ENCODE peak calls at places on chromosomes 4 and X, in seven cellular contexts. One of them, this sample, is unnamed.

GRCh38 chrX:23317799-23318724 is 16.6 kb upstream of the PTCHD1 start:
- DNase-seq in left ventricle myocardium inferior: no peak
- DNase-seq in activated B cell treated with CpG ODN at 0.5 μM for 24 hours: no peak
- DNase-seq in mammary epithelial cell: no peak
- DNase-seq in astrocyte of the spinal cord: no peak
- DNase-seq in HCT116: no peak
- DNase-seq in astrocyte of the cerebellum: no peak
- DNase-seq in this sample: no peak

GRCh38 chr4:88573995-88574394 is 18.3 kb upstream of the HERC3 start:
- DNase-seq in left ventricle myocardium inferior: no peak
- DNase-seq in mammary epithelial cell: no peak
- DNase-seq in astrocyte of the spinal cord: peak
- DNase-seq in activated B cell treated with CpG ODN at 0.5 μM for 24 hours: no peak
- DNase-seq in HCT116: peak
- DNase-seq in astrocyte of the cerebellum: no peak
- DNase-seq in this sample: no peak

GRCh38 chr4:54428940-54429339 is 199.8 kb downstream of the PDGFRA start:
- DNase-seq in activated B cell treated with CpG ODN at 0.5 μM for 24 hours: no peak
- DNase-seq in mammary epithelial cell: no peak
- DNase-seq in left ventricle myocardium inferior: no peak
- DNase-seq in astrocyte of the cerebellum: no peak
- DNase-seq in HCT116: no peak
- DNase-seq in astrocyte of the spinal cord: no peak
- DNase-seq in this sample: no peak

GRCh38 chr4:185541251-185541671 is 6.0 kb upstream of the PDLIM3 start:
- DNase-seq in astrocyte of the cerebellum: peak
- DNase-seq in left ventricle myocardium inferior: peak
- DNase-seq in astrocyte of the spinal cord: peak
- DNase-seq in activated B cell treated with CpG ODN at 0.5 μM for 24 hours: no peak
- DNase-seq in mammary epithelial cell: no peak
- DNase-seq in HCT116: no peak
- DNase-seq in this sample: peak

GRCh38 chr4:8198206-8198905 is 734 bp upstream of the SH3TC1 start:
- DNase-seq in astrocyte of the spinal cord: no peak
- DNase-seq in left ventricle myocardium inferior: no peak
- DNase-seq in astrocyte of the cerebellum: no peak
- DNase-seq in activated B cell treated with CpG ODN at 0.5 μM for 24 hours: no peak
- DNase-seq in mammary epithelial cell: peak
- DNase-seq in HCT116: no peak
- DNase-seq in this sample: no peak

GRCh38 chr4:38150766-38151165 is 190.6 kb downstream of the PTTG2 start:
- DNase-seq in left ventricle myocardium inferior: no peak
- DNase-seq in astrocyte of the spinal cord: no peak
- DNase-seq in astrocyte of the cerebellum: no peak
- DNase-seq in HCT116: no peak
- DNase-seq in mammary epithelial cell: no peak
- DNase-seq in activated B cell treated with CpG ODN at 0.5 μM for 24 hours: no peak
- DNase-seq in this sample: no peak

GRCh38 chr4:147160908-147161513 is 215.3 kb upstream of the TTC29 start:
- DNase-seq in astrocyte of the cerebellum: peak
- DNase-seq in HCT116: peak
- DNase-seq in astrocyte of the spinal cord: peak
- DNase-seq in activated B cell treated with CpG ODN at 0.5 μM for 24 hours: no peak
- DNase-seq in mammary epithelial cell: peak
- DNase-seq in left ventricle myocardium inferior: no peak
- DNase-seq in this sample: no peak

GRCh38 chrX:139831689-139832456 is 101.0 kb downstream of the ATP11C start:
- DNase-seq in activated B cell treated with CpG ODN at 0.5 μM for 24 hours: no peak
- DNase-seq in mammary epithelial cell: peak
- DNase-seq in astrocyte of the cerebellum: peak
- DNase-seq in astrocyte of the spinal cord: peak
- DNase-seq in HCT116: no peak
- DNase-seq in left ventricle myocardium inferior: no peak
- DNase-seq in this sample: peak

GRCh38 chr4:117370944-117371665 is 285.7 kb upstream of the TRAM1L1 start:
- DNase-seq in activated B cell treated with CpG ODN at 0.5 μM for 24 hours: no peak
- DNase-seq in astrocyte of the cerebellum: no peak
- DNase-seq in mammary epithelial cell: no peak
- DNase-seq in astrocyte of the spinal cord: no peak
- DNase-seq in left ventricle myocardium inferior: no peak
- DNase-seq in HCT116: no peak
- DNase-seq in this sample: no peak

GRCh38 chr4:47525154-47525819 is 40.2 kb downstream of the ATP10D start:
- DNase-seq in HCT116: peak
- DNase-seq in mammary epithelial cell: peak
- DNase-seq in astrocyte of the spinal cord: peak
- DNase-seq in left ventricle myocardium inferior: no peak
- DNase-seq in activated B cell treated with CpG ODN at 0.5 μM for 24 hours: no peak
- DNase-seq in astrocyte of the cerebellum: peak
- DNase-seq in this sample: peak

GRCh38 chr4:106095408-106095807 is 200.1 kb downstream of the NPNT start:
- DNase-seq in astrocyte of the cerebellum: no peak
- DNase-seq in HCT116: no peak
- DNase-seq in astrocyte of the spinal cord: peak
- DNase-seq in left ventricle myocardium inferior: no peak
- DNase-seq in activated B cell treated with CpG ODN at 0.5 μM for 24 hours: no peak
- DNase-seq in mammary epithelial cell: no peak
- DNase-seq in this sample: no peak

GRCh38 chr4:10204401-10205058 is 87.9 kb upstream of the WDR1 start:
- DNase-seq in left ventricle myocardium inferior: peak
- DNase-seq in mammary epithelial cell: no peak
- DNase-seq in activated B cell treated with CpG ODN at 0.5 μM for 24 hours: no peak
- DNase-seq in HCT116: no peak
- DNase-seq in astrocyte of the cerebellum: no peak
- DNase-seq in astrocyte of the spinal cord: no peak
- DNase-seq in this sample: peak

GRCh38 chrX:19563746-19564145 is 48.4 kb upstream of the MAP3K15 start:
- DNase-seq in astrocyte of the cerebellum: no peak
- DNase-seq in left ventricle myocardium inferior: no peak
- DNase-seq in activated B cell treated with CpG ODN at 0.5 μM for 24 hours: no peak
- DNase-seq in mammary epithelial cell: no peak
- DNase-seq in HCT116: no peak
- DNase-seq in astrocyte of the spinal cord: no peak
- DNase-seq in this sample: no peak

GRCh38 chr4:7823416-7823824 is 116.2 kb downstream of the AFAP1 start:
- DNase-seq in astrocyte of the spinal cord: no peak
- DNase-seq in activated B cell treated with CpG ODN at 0.5 μM for 24 hours: no peak
- DNase-seq in mammary epithelial cell: no peak
- DNase-seq in HCT116: no peak
- DNase-seq in left ventricle myocardium inferior: peak
- DNase-seq in astrocyte of the cerebellum: no peak
- DNase-seq in this sample: peak

GRCh38 chrX:133868687-133869086 is 116.7 kb downstream of the GPC3 start:
- DNase-seq in mammary epithelial cell: no peak
- DNase-seq in HCT116: no peak
- DNase-seq in left ventricle myocardium inferior: no peak
- DNase-seq in astrocyte of the spinal cord: no peak
- DNase-seq in activated B cell treated with CpG ODN at 0.5 μM for 24 hours: no peak
- DNase-seq in astrocyte of the cerebellum: no peak
- DNase-seq in this sample: no peak

GRCh38 chr4:47619691-47620090 is 134.6 kb downstream of the ATP10D start:
- DNase-seq in HCT116: no peak
- DNase-seq in activated B cell treated with CpG ODN at 0.5 μM for 24 hours: no peak
- DNase-seq in left ventricle myocardium inferior: no peak
- DNase-seq in astrocyte of the cerebellum: no peak
- DNase-seq in mammary epithelial cell: no peak
- DNase-seq in astrocyte of the spinal cord: no peak
- DNase-seq in this sample: no peak

GRCh38 chr4:102500371-102501175 is 586 bp upstream of the NFKB1 start:
- DNase-seq in left ventricle myocardium inferior: peak
- DNase-seq in HCT116: no peak
- DNase-seq in astrocyte of the cerebellum: no peak
- DNase-seq in mammary epithelial cell: peak
- DNase-seq in activated B cell treated with CpG ODN at 0.5 μM for 24 hours: no peak
- DNase-seq in astrocyte of the spinal cord: peak
- DNase-seq in this sample: peak

GRCh38 chrX:141341341-141341740 is 99.0 kb upstream of the SPANXC start:
- DNase-seq in mammary epithelial cell: peak
- DNase-seq in HCT116: no peak
- DNase-seq in activated B cell treated with CpG ODN at 0.5 μM for 24 hours: no peak
- DNase-seq in left ventricle myocardium inferior: no peak
- DNase-seq in astrocyte of the spinal cord: peak
- DNase-seq in astrocyte of the cerebellum: peak
- DNase-seq in this sample: no peak

GRCh38 chr4:188400456-188400855 is 261.2 kb downstream of the TRIML1 start:
- DNase-seq in astrocyte of the cerebellum: no peak
- DNase-seq in mammary epithelial cell: peak
- DNase-seq in HCT116: no peak
- DNase-seq in astrocyte of the spinal cord: no peak
- DNase-seq in activated B cell treated with CpG ODN at 0.5 μM for 24 hours: no peak
- DNase-seq in left ventricle myocardium inferior: no peak
- DNase-seq in this sample: no peak

DNA sequence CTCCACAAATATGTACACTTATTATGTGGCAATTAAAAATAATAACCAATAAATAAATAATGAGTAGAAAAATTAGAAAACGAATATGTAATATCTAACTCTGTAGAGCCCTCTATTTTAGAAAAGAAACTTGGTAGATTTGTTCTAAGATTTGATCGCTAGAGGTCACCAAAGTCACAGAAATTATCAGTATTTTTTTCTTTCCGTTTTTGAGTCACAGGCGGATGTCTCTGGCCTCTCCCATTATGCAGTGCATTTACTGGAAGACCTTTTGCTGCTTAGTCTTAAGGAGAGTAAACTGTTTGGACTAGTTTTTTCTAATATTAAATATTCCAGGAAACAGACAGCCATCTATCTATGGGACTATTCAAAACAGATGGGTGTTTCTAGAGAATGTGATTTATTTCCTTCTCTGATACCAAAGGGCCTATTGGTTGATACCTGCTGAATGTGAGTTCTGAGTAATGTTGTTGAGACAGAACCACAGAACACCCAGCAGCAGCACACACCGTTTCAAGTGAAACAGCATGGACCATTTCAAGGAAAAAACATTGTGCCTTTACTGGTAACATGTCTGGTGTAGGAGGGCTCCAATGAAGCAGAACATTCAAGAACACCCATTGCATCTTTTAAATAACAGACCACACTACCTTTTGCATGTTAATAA is 34.0 kb upstream of the GYPA start:
- DNase-seq in activated B cell treated with CpG ODN at 0.5 μM for 24 hours: no peak
- DNase-seq in astrocyte of the spinal cord: peak
- DNase-seq in astrocyte of the cerebellum: peak
- DNase-seq in mammary epithelial cell: peak
- DNase-seq in left ventricle myocardium inferior: no peak
- DNase-seq in HCT116: peak
- DNase-seq in this sample: no peak
- TF ChIP-seq CTCF in activated B cell treated with CpG ODN at 0.5 μM for 24 hours: no peak
- TF ChIP-seq CTCF in astrocyte of the spinal cord: peak
- TF ChIP-seq CTCF in astrocyte of the cerebellum: no peak
- TF ChIP-seq CTCF in mammary epithelial cell: peak
- TF ChIP-seq CTCF in left ventricle myocardium inferior: peak
- TF ChIP-seq CTCF in HCT116: peak
- TF ChIP-seq CTCF in this sample: peak

GRCh38 chr4:3040447-3041191 is 33.7 kb downstream of the HTT-AS start:
- DNase-seq in mammary epithelial cell: no peak
- DNase-seq in astrocyte of the spinal cord: no peak
- DNase-seq in activated B cell treated with CpG ODN at 0.5 μM for 24 hours: no peak
- DNase-seq in astrocyte of the cerebellum: no peak
- DNase-seq in left ventricle myocardium inferior: no peak
- DNase-seq in HCT116: no peak
- DNase-seq in this sample: no peak

GRCh38 chr4:3043272-3044020 is 30.9 kb downstream of the HTT-AS start:
- DNase-seq in left ventricle myocardium inferior: no peak
- DNase-seq in activated B cell treated with CpG ODN at 0.5 μM for 24 hours: no peak
- DNase-seq in HCT116: no peak
- DNase-seq in astrocyte of the spinal cord: no peak
- DNase-seq in mammary epithelial cell: no peak
- DNase-seq in astrocyte of the cerebellum: no peak
- DNase-seq in this sample: no peak

GRCh38 chr4:3039706-3040366 is 34.5 kb downstream of the HTT-AS start:
- DNase-seq in left ventricle myocardium inferior: no peak
- DNase-seq in astrocyte of the spinal cord: no peak
- DNase-seq in HCT116: no peak
- DNase-seq in activated B cell treated with CpG ODN at 0.5 μM for 24 hours: no peak
- DNase-seq in astrocyte of the cerebellum: no peak
- DNase-seq in mammary epithelial cell: no peak
- DNase-seq in this sample: no peak

GRCh38 chr4:3042226-3042625 is 32.1 kb downstream of the HTT-AS start:
- DNase-seq in activated B cell treated with CpG ODN at 0.5 μM for 24 hours: no peak
- DNase-seq in astrocyte of the spinal cord: no peak
- DNase-seq in HCT116: no peak
- DNase-seq in astrocyte of the cerebellum: no peak
- DNase-seq in mammary epithelial cell: no peak
- DNase-seq in left ventricle myocardium inferior: no peak
- DNase-seq in this sample: no peak

DNA sequence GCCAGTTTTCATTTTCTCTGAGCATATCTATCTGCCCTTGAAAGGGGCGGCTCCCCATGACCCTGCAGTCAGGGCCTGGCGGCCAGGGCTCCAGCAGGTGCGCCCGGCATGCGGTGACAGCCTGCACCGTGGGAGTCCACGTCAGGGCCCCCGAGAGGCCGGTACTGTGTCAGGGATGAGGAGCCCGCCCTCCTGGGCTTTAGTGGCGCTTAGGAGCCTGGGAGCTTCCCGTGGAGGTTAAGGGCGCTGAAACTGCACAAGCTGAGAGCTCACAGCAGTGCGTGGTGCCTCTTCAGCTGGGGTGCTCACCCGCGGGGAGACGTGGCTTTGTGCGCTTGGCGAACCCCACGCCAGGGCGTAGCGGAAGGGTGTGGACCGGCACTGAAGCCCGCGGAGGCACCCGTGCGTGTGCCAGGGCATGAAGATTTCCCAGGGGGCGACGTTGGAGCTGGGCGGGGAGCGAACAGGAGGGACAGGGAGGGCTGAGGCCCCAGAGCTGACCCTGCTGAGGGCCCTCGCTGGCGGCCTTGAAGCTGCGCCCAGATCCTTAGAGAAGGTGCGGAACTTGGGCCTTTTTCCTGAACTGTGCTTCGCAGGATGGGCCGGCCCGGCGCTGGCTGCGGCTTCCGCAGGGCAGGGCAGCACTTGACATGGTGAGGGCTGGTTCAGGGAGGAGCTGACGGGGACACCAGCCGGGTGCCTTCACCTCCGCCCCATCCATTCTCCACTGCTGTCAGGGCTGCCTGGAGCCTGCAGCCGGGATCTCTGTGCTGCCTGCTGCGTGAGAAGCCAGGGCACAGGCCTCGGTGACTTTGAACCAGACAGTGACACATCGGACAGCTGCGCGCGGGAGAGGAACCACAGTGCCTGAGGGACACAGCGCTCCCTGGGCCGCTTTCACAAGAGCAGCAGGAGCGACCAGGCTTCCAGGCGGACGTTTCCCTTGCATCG is 32.9 kb downstream of the HTT-AS start:
- DNase-seq in HCT116: no peak
- DNase-seq in astrocyte of the cerebellum: no peak
- DNase-seq in left ventricle myocardium inferior: peak
- DNase-seq in activated B cell treated with CpG ODN at 0.5 μM for 24 hours: peak
- DNase-seq in astrocyte of the spinal cord: peak
- DNase-seq in mammary epithelial cell: peak
- DNase-seq in this sample: peak
- TF ChIP-seq CTCF in HCT116: no peak
- TF ChIP-seq CTCF in astrocyte of the cerebellum: no peak
- TF ChIP-seq CTCF in left ventricle myocardium inferior: no peak
- TF ChIP-seq CTCF in activated B cell treated with CpG ODN at 0.5 μM for 24 hours: no peak
- TF ChIP-seq CTCF in astrocyte of the spinal cord: no peak
- TF ChIP-seq CTCF in mammary epithelial cell: no peak
- TF ChIP-seq CTCF in this sample: no peak

GRCh38 chrX:37378830-37379229 is 29.7 kb downstream of the PRRG1 start:
- DNase-seq in astrocyte of the spinal cord: no peak
- DNase-seq in mammary epithelial cell: no peak
- DNase-seq in astrocyte of the cerebellum: no peak
- DNase-seq in HCT116: no peak
- DNase-seq in activated B cell treated with CpG ODN at 0.5 μM for 24 hours: no peak
- DNase-seq in left ventricle myocardium inferior: no peak
- DNase-seq in this sample: no peak
- TF ChIP-seq CTCF in astrocyte of the spinal cord: no peak
- TF ChIP-seq CTCF in mammary epithelial cell: no peak
- TF ChIP-seq CTCF in astrocyte of the cerebellum: no peak
- TF ChIP-seq CTCF in HCT116: no peak
- TF ChIP-seq CTCF in activated B cell treated with CpG ODN at 0.5 μM for 24 hours: no peak
- TF ChIP-seq CTCF in left ventricle myocardium inferior: no peak
- TF ChIP-seq CTCF in this sample: no peak

GRCh38 chrX:40521868-40522450 is 58.8 kb upstream of the ATP6AP2 start:
- DNase-seq in activated B cell treated with CpG ODN at 0.5 μM for 24 hours: no peak
- DNase-seq in left ventricle myocardium inferior: peak
- DNase-seq in astrocyte of the spinal cord: no peak
- DNase-seq in mammary epithelial cell: no peak
- DNase-seq in astrocyte of the cerebellum: no peak
- DNase-seq in HCT116: no peak
- DNase-seq in this sample: peak
- TF ChIP-seq CTCF in activated B cell treated with CpG ODN at 0.5 μM for 24 hours: no peak
- TF ChIP-seq CTCF in left ventricle myocardium inferior: no peak
- TF ChIP-seq CTCF in astrocyte of the spinal cord: no peak
- TF ChIP-seq CTCF in mammary epithelial cell: no peak
- TF ChIP-seq CTCF in astrocyte of the cerebellum: no peak
- TF ChIP-seq CTCF in HCT116: no peak
- TF ChIP-seq CTCF in this sample: no peak